ENCODE peak calls at places on chromosome 4, in seven cellular contexts. M, F, S, N, B, P and X are unnamed samples.

GRCh38 chr4:74117024-74117534 is 18.1 kb upstream of the CXCL2 start:
- DNase-seq in S (no peak), P (no peak), N (no peak), M (no peak), F (peak; percentile 70), B (peak; percentile 97), X (peak; percentile 96)

GRCh38 chr4:1199556-1200331 is 27.4 kb upstream of the SPON2 start:
- DNase-seq in B (no peak), F (no peak), S (no peak), M (no peak), N (no peak), P (no peak), X (no peak)

GRCh38 chr4:8939160-8939855 is 67.7 kb upstream of the HMX1 start:
- DNase-seq in M (no peak), F (no peak), P (no peak), N (no peak), B (no peak), S (no peak), X (no peak)

GRCh38 chr4:139761461-139761860 is 95.8 kb downstream of the MGST2 start:
- DNase-seq in N (peak; percentile 63), S (peak; percentile 38), P (peak; percentile 47), B (no peak), F (no peak), M (no peak), X (peak; percentile 44)

GRCh38 chr4:55345980-55346850 is at the start of gene SRD5A3:
- DNase-seq in P (peak; percentile 82), M (peak; percentile 93), F (no peak), N (peak; percentile 87), B (peak; percentile 15), S (peak; percentile 71), X (peak; percentile 83)

GRCh38 chr4:88037447-88037846 is 30.0 kb downstream of the PKD2 start:
- DNase-seq in M (no peak), B (no peak), F (no peak), P (no peak), S (no peak), N (no peak), X (no peak)

GRCh38 chr4:165381821-165382373 is 3.1 kb downstream of the CPE start:
- DNase-seq in B (no peak), S (no peak), N (no peak), P (no peak), M (no peak), F (no peak), X (no peak)

GRCh38 chr4:146742416-146742815 is 103.7 kb downstream of the POU4F2 start:
- DNase-seq in N (no peak), P (no peak), F (no peak), S (no peak), M (no peak), B (no peak), X (no peak)

GRCh38 chr4:32207456-32207855 is 1487.3 kb downstream of the PCDH7 start:
- DNase-seq in M (no peak), B (no peak), S (no peak), F (no peak), N (no peak), P (no peak), X (no peak)

GRCh38 chr4:165009493-165010227 is 22.1 kb upstream of the TRIM60 start:
- DNase-seq in F (no peak), P (no peak), S (no peak), B (no peak), N (no peak), M (no peak), X (no peak)

GRCh38 chr4:24477919-24478318 is 106.4 kb downstream of the DHX15 start:
- DNase-seq in F (peak; percentile 63), B (peak; percentile 72), S (no peak), P (no peak), M (no peak), N (no peak), X (peak; percentile 27)

GRCh38 chr4:64399313-64400109 is 9.7 kb downstream of the TECRL start:
- DNase-seq in N (no peak), M (no peak), S (no peak), B (no peak), F (no peak), P (no peak), X (no peak)

GRCh38 chr4:138111462-138112000 is 130.6 kb downstream of the SLC7A11 start:
- DNase-seq in F (no peak), B (peak; percentile 8), M (no peak), S (no peak), N (no peak), P (no peak), X (no peak)

GRCh38 chr4:19224820-19225219 is 1026.9 kb upstream of the SLIT2 start:
- DNase-seq in N (peak; percentile 60), B (peak; percentile 22), F (peak; percentile 31), M (no peak), S (no peak), P (no peak), X (peak; percentile 27)

GRCh38 chr4:149121015-149121404 is 678.8 kb upstream of the NR3C2 start:
- DNase-seq in F (no peak), S (no peak), N (no peak), B (no peak), P (no peak), M (no peak), X (no peak)

GRCh38 chr4:122826000-122826595 is 533 bp upstream of the FGF2 start:
- DNase-seq in N (no peak), F (no peak), M (no peak), P (no peak), B (no peak), S (no peak), X (no peak)

GRCh38 chr4:121950680-121951569 is 935 bp downstream of the TRPC3 start:
- DNase-seq in M (peak; percentile 26), P (no peak), S (peak; percentile 5), N (no peak), B (no peak), F (no peak), X (peak; percentile 46)

GRCh38 chr4:38128478-38129451 is 168.6 kb downstream of the PTTG2 start:
- DNase-seq in F (no peak), P (no peak), S (peak; percentile 67), N (no peak), M (no peak), B (no peak), X (peak; percentile 70)

GRCh38 chr4:20984011-20984836 is 284.0 kb downstream of the PACRGL start:
- DNase-seq in M (peak; percentile 31), N (no peak), S (no peak), F (no peak), B (no peak), P (no peak), X (no peak)

GRCh38 chr4:76689079-76689817 is 208.7 kb downstream of the SOWAHB start:
- DNase-seq in N (no peak), P (peak; percentile 51), B (no peak), F (no peak), S (peak; percentile 75), M (peak; percentile 58), X (peak; percentile 70)
- TF ChIP-seq CTCF in N (no peak), P (no peak), B (no peak), F (no peak), S (no peak), M (no peak), X (no peak)

GRCh38 chr4:53777244-53777984 is 186.1 kb upstream of the LNX1 start:
- DNase-seq in P (no peak), S (peak; percentile 43), B (no peak), N (no peak), F (peak; percentile 35), M (no peak), X (peak; percentile 69)

GRCh38 chr4:53779025-53779424 is 187.7 kb upstream of the LNX1 start:
- DNase-seq in P (no peak), F (no peak), M (no peak), N (no peak), S (no peak), B (no peak), X (no peak)

GRCh38 chr4:53775381-53775780 is 184.1 kb upstream of the LNX1 start:
- DNase-seq in M (no peak), F (no peak), N (no peak), B (no peak), P (no peak), S (no peak), X (no peak)

GRCh38 chr4:53778122-53778521 is 186.8 kb upstream of the LNX1 start:
- DNase-seq in N (no peak), B (no peak), S (no peak), F (no peak), M (no peak), P (no peak), X (no peak)

GRCh38 chr4:53776141-53776540 is 184.9 kb upstream of the LNX1 start:
- DNase-seq in B (no peak), N (no peak), F (no peak), S (no peak), M (no peak), P (no peak), X (no peak)
- TF ChIP-seq CTCF in B (no peak), N (no peak), F (no peak), S (no peak), M (no peak), P (no peak), X (no peak)

DNA sequence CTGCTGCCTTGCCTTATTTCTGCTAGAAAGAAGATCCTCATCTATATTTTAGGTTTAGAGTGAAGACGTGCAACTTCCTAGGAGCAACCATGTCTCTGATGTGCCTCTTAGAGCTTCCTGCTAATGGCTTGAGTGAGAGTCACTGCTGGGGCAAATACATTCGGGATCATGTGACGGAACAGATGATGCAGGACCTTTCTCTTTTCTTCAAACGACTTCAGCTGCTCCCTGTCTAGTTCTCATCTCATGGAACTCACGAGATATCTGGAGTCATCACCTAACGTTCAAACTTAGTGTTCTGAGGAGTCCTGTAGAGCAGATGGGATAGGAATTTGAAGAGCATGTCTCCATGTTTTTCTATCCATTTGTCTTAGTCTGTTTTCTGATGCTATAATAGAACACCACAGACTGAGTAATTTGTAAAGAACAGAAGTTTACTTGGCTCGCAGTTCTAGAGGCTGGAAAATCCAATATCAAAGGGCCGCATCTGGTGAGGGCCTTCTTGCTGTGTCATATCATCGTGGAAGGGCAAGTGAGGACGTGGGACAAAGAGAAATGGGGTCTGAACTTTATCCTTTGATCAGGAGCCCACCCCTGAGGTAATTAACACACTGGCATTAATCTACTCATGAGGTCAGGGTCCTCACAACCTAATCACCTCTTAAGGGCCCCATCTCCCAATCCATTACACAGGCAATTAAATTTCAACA is 43.5 kb upstream of the SCRG1 start:
- DNase-seq in P (no peak), N (no peak), S (no peak), F (no peak), B (no peak), M (no peak), X (no peak)
- TF ChIP-seq CTCF in P (no peak), N (no peak), S (no peak), F (no peak), B (no peak), M (no peak), X (no peak)

DNA sequence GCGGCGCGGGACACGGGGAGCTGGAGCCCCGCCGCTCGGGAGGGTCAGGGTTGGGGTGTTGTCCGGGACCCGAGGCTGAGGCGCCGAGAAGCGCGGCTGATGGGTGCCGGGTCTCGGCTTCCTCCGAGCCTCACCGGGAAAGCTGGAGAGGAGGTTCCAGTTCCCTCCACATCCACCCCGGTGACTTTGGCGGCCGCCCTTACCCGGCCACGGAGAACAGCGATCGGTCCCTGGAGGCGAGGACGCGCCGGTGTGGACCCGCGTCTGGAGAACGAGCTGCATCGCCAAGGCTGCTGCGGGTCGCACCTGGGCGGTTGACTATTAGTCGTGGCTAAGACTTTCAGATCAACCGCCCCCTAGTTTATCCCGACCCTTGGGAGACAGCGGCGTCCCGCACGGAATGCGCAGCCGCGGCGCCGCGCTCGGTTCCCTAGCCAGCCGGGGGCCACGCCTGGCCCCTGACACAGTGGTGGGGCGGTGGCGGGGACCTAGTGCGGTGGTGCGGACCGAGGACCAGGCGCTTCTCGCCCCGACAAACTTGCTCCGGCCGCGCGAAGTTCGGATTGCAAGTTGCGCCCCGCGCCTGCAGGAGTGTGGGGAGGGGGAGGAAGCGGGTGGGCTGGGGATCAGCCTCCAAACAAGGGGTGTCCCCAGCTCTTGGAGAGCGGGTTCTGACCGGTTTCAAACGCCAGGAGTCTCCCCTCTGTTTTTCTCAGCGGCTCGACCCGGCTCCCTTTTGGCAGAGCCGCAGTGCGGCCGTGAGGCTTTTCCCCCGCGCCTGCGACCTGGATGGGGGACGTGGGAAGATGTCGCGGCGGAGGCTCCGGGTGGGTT is 540 bp downstream of the FHDC1 start:
- DNase-seq in B (no peak), S (peak; percentile 44), P (peak; percentile 39), N (no peak), F (no peak), M (peak; percentile 35), X (peak; percentile 46)
- TF ChIP-seq CTCF in B (no peak), S (no peak), P (no peak), N (no peak), F (no peak), M (no peak), X (no peak)